ENCODE peak calls at places on chromosomes 16 and 17, in four cellular contexts. B is GM23248; C is naive thymus-derived CD4-positive, alpha-beta T cell; U is Peyer's patch. Y is an unnamed sample. For H3K4me1, the result is how much of the 10 kb centered on the place peaks cover.

GRCh38 chr16:65373095-65373494 is 251.2 kb upstream of the CDH11 start:
- DNase-seq in U (no peak), C (no peak), B (no peak), Y (no peak)

GRCh38 chr17:35001549-35001948 is 21.2 kb downstream of the LIG3 start:
- DNase-seq in U (no peak), C (no peak), B (peak), Y (no peak)

GRCh38 chr17:41429667-41430066 is 5.3 kb upstream of the KRT37 start:
- DNase-seq in U (no peak), C (no peak), B (peak), Y (no peak)

GRCh38 chr17:7435676-7436555 is 681 bp downstream of the TMEM102 start:
- DNase-seq in B (peak), U (peak), C (peak), Y (peak)

GRCh38 chr17:68600881-68601564 is at the start of gene FAM20A:
- DNase-seq in C (no peak), B (peak), U (no peak), Y (no peak)

GRCh38 chr16:73163238-73163795 is 115.4 kb upstream of the ZFHX3 start:
- DNase-seq in U (no peak), C (no peak), B (no peak), Y (no peak)

GRCh38 chr16:50763211-50763610 is 21.3 kb downstream of the CYLD start:
- DNase-seq in B (peak), U (no peak), C (no peak), Y (no peak)

GRCh38 chr17:70207184-70207583 is 37.9 kb downstream of the KCNJ2 start:
- DNase-seq in U (no peak), C (no peak), B (no peak), Y (no peak)

GRCh38 chr17:4833941-4834501 is 881 bp downstream of the MINK1 start:
- DNase-seq in B (peak), C (no peak), U (peak), Y (peak)

GRCh38 chr17:78397681-78398101 is 19.2 kb downstream of the PGS1 start:
- DNase-seq in B (peak), U (no peak), C (no peak), Y (no peak)

GRCh38 chr16:87092958-87093357 is 224.2 kb downstream of the C16orf95 start:
- DNase-seq in B (no peak), U (no peak), C (no peak), Y (no peak)

GRCh38 chr16:3192476-3193019 is 4.5 kb downstream of the OR1F1 start:
- DNase-seq in U (no peak), B (no peak), C (no peak), Y (no peak)

GRCh38 chr17:80104321-80104955 is 3.1 kb downstream of the GAA start:
- DNase-seq in C (no peak), B (no peak), U (no peak), Y (no peak)

GRCh38 chr17:30291571-30292489 is at the start of gene BLMH:
- DNase-seq in B (peak), C (peak), U (peak), Y (peak)

GRCh38 chr16:13343981-13344380 is 442.6 kb downstream of the SHISA9 start:
- DNase-seq in U (no peak), C (no peak), B (no peak), Y (no peak)

GRCh38 chr16:54455021-54455725 is 168.6 kb upstream of the IRX3 start:
- DNase-seq in B (no peak), U (no peak), C (no peak), Y (no peak)

GRCh38 chr16:78515421-78515820 is 416.0 kb downstream of the WWOX start:
- DNase-seq in U (no peak), B (no peak), C (no peak), Y (no peak)

GRCh38 chr16:26644912-26645543 is 421.7 kb upstream of the C16orf82 start:
- DNase-seq in B (no peak), C (no peak), U (no peak), Y (peak)

GRCh38 chr17:31357831-31358400 is 33.6 kb upstream of the RAB11FIP4 start:
- DNase-seq in C (no peak), B (no peak), U (no peak), Y (no peak)

GRCh38 chr17:64326420-64327054 is 63.5 kb upstream of the TEX2 start:
- DNase-seq in B (peak), U (peak), C (no peak), Y (no peak)

GRCh38 chr16:21628772-21629171 is 23.6 kb downstream of the IGSF6 start:
- DNase-seq in C (no peak), B (peak), U (no peak), Y (no peak)

GRCh38 chr16:86625821-86626220 is 47.5 kb downstream of the FOXL1 start:
- DNase-seq in U (no peak), B (no peak), C (no peak), Y (no peak)

GRCh38 chr17:70073326-70073725 is 1.7 kb upstream of the KCNJ16 start:
- DNase-seq in B (no peak), C (no peak), U (no peak), Y (no peak)

GRCh38 chr16:51657844-51658243 is 506.8 kb upstream of the SALL1 start:
- DNase-seq in U (no peak), C (no peak), B (no peak), Y (no peak)

GRCh38 chr16:53465606-53466290 is 31.5 kb downstream of the RBL2 start:
- DNase-seq in U (no peak), B (peak), C (no peak), Y (no peak)

GRCh38 chr17:19021622-19022083 is 17.1 kb upstream of the FAM83G start:
- DNase-seq in B (peak), U (peak), C (no peak), Y (no peak)

GRCh38 chr17:31583795-31584340 is 192.4 kb downstream of the RAB11FIP4 start:
- DNase-seq in B (no peak), U (no peak), C (no peak), Y (no peak)

GRCh38 chr16:69691980-69692911 is 34.1 kb downstream of the NQO1 start:
- DNase-seq in U (no peak), C (no peak), B (peak), Y (no peak)

GRCh38 chr16:54284319-54284930 is 2.2 kb downstream of the IRX3 start:
- DNase-seq in U (no peak), C (no peak), B (peak), Y (no peak)

GRCh38 chr17:75684924-75685323 is 17.8 kb downstream of the SAP30BP start:
- DNase-seq in U (no peak), B (peak), C (no peak), Y (no peak)
- H3K4me1 ChIP-seq in U (under half), B (half or more), C (under half), Y (under half)

GRCh38 chr16:83606486-83607030 is 201.2 kb upstream of the HSBP1 start:
- DNase-seq in U (no peak), C (no peak), B (no peak), Y (no peak)
- H3K4me1 ChIP-seq in U (under half), C (under half), B (under half), Y (under half)

DNA sequence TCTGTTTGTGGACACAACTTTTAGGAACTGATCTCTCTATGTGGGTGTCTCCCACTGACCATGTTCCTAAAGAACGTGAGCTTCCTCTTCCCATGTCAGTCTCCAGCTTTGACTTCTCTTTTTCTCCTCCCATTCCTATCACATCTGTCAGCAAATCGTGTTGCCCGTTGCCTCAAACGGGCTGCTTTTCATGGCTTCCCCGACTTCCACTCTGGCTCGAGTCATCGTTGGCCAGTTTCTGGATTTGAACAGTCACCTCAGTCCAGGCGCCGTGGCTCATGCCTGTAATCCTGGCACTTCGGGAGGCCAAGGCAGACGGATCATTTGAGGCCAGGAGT is 5.4 kb downstream of the ABCC1 start:
- DNase-seq in U (no peak), C (no peak), B (peak), Y (no peak)
- H3K4me1 ChIP-seq in U (under half), C (under half), B (under half), Y (half or more)

DNA sequence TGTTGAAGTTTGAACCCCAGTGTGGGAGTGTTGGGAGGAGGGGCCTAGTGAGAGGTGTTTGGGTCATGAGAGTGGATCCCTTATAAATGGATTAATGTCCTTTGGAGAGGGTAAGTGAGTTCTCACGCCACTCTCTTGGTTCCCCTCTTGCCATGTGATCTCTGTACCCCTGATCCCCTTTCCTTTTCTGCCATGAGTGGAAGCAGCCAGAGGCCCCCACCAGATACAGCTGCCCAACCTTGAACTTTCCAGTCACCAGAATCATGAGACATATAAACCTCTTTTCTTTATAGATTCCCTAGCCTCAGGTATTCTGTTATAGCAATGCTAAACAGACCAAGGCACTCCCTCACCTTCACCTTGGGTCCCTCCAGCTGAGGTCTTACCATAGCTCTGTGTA is 7.4 kb downstream of the SLC6A2 start:
- DNase-seq in B (no peak), U (no peak), C (no peak), Y (no peak)
- H3K4me1 ChIP-seq in B (under half), U (under half), C (under half), Y (under half)

GRCh38 chr17:42525221-42525620 is 10.8 kb upstream of the NAGLU start:
- DNase-seq in B (peak), U (no peak), C (no peak), Y (no peak)
- H3K4me1 ChIP-seq in B (half or more), U (under half), C (under half), Y (under half)

GRCh38 chr16:88844412-88845118 is 12.2 kb downstream of the GALNS start:
- DNase-seq in C (no peak), B (no peak), U (no peak), Y (no peak)

GRCh38 chr16:88850531-88851199 is 6.1 kb downstream of the GALNS start:
- DNase-seq in C (no peak), B (no peak), U (no peak), Y (no peak)

GRCh38 chr16:88848557-88848956 is 8.2 kb downstream of the GALNS start:
- DNase-seq in U (no peak), B (no peak), C (no peak), Y (no peak)

GRCh38 chr16:88846088-88846487 is 10.7 kb downstream of the GALNS start:
- DNase-seq in U (no peak), B (peak), C (no peak), Y (no peak)

GRCh38 chr16:88847654-88848053 is 9.1 kb downstream of the GALNS start:
- DNase-seq in C (no peak), B (no peak), U (no peak), Y (no peak)
- H3K4me1 ChIP-seq in C (under half), B (under half), U (under half), Y (under half)

GRCh38 chr17:42563950-42564349 is 2.0 kb downstream of the COASY start:
- DNase-seq in C (no peak), U (no peak), B (no peak), Y (no peak)
- H3K4me1 ChIP-seq in C (under half), U (under half), B (under half), Y (under half)

DNA sequence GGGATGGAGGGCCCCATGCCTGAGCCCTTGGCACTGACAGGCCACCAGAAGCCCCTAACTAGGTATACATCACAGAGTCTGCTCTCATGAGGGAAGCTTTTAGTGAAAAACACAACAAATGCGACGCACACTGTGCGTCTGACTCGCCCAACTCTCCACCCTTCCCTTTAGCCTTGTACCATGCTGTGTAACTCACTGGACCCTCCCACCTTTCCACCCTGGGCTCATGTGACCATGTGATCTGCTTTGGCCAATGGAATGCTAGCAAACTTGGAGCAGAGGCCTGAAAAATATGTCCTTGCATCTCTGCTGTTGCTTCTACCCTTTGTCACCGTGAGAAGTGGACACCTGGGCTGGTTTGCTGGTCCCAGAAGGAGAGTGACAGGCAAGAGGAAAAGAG is 21.6 kb downstream of the TK2 start:
- DNase-seq in U (no peak), C (no peak), B (no peak), Y (no peak)
- H3K4me1 ChIP-seq in U (under half), C (under half), B (under half), Y (under half)

DNA sequence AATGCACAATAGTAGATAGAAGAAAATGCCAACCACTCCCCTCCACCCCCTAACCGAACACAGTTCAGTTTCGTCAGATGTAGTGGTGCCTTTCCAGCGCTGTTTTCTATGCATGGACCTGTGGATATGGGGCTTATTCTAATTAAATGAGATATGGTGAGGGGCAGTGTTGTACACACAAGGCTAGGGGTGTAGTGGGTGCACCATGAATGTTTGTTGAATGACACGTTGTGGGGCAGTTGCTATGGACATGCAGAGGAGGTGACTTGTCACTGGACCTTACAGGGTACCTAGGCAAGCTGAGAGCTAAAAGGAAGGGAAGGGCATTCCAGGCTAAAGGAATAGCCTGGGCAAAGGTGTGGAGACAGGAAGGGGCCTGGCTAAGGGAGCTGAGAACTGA is 3.4 kb downstream of the PDK2 start:
- DNase-seq in B (no peak), U (no peak), C (no peak), Y (no peak)
- H3K4me1 ChIP-seq in B (under half), U (half or more), C (under half), Y (under half)

Y was measured in CD8-positive, alpha-beta memory T cell.